ENCODE peak calls at places on chromosomes 1 and 21, in six cellular contexts. T, C, R, P, Z and N are unnamed samples.

GRCh38 chr21:32826317-32827167 is 55.0 kb upstream of the PAXBP1 start:
- DNase-seq in Z (peak; percentile 54), P (peak; percentile 13), R (peak; percentile 60), C (no peak), T (peak; percentile 67), N (peak; percentile 62)

GRCh38 chr1:90107971-90108370 is 113.1 kb downstream of the ZNF326 start:
- DNase-seq in C (no peak), R (no peak), P (no peak), Z (no peak), T (no peak), N (no peak)

GRCh38 chr1:93021539-93022134 is 57.4 kb upstream of the MTF2 start:
- DNase-seq in C (no peak), Z (peak; percentile 42), R (peak; percentile 42), P (no peak), T (peak; percentile 65), N (no peak)

GRCh38 chr1:113608371-113608770 is 150.9 kb downstream of the PHTF1 start:
- DNase-seq in Z (no peak), P (no peak), R (no peak), C (no peak), T (no peak), N (no peak)

GRCh38 chr1:35589516-35590427 is 16.7 kb downstream of the TFAP2E start:
- DNase-seq in R (no peak), T (no peak), P (no peak), C (no peak), Z (no peak), N (no peak)

GRCh38 chr21:26918318-26919065 is 48.4 kb downstream of the ADAMTS5 start:
- DNase-seq in Z (no peak), T (no peak), P (no peak), R (no peak), C (no peak), N (no peak)

GRCh38 chr1:52662645-52663313 is 29.8 kb downstream of the SHISAL2A start:
- DNase-seq in Z (peak; percentile 57), T (no peak), R (peak; percentile 31), P (no peak), C (peak; percentile 75), N (peak; percentile 91)

GRCh38 chr1:116785006-116785405 is 30.8 kb downstream of the CD2 start:
- DNase-seq in T (no peak), R (no peak), P (no peak), C (peak; percentile 26), Z (no peak), N (no peak)

GRCh38 chr1:21005840-21006239 is 170.9 kb downstream of the EIF4G3 start:
- DNase-seq in P (no peak), C (no peak), T (no peak), Z (no peak), R (no peak), N (no peak)

GRCh38 chr1:75522389-75522788 is 88.5 kb downstream of the SLC44A5 start:
- DNase-seq in R (no peak), T (no peak), P (no peak), C (no peak), Z (no peak), N (peak; percentile 9)

GRCh38 chr1:84174051-84174556 is 30.0 kb downstream of the PRKACB start:
- DNase-seq in Z (peak; percentile 16), R (peak; percentile 94), T (no peak), P (no peak), C (no peak), N (peak; percentile 13)

GRCh38 chr1:188343914-188344313 is 1515.2 kb downstream of the PLA2G4A start:
- DNase-seq in T (no peak), C (no peak), Z (no peak), P (no peak), R (no peak), N (no peak)
- TF ChIP-seq ZNF274 in T (no peak), C (no peak), Z (no peak), P (no peak), R (no peak), N (no peak)

GRCh38 chr21:36310016-36310415 is 10.0 kb upstream of the MORC3 start:
- DNase-seq in Z (no peak), T (no peak), R (no peak), C (no peak), P (peak; percentile 33), N (no peak)
- H3K9ac ChIP-seq in Z (no peak overlapping the region), T (no peak overlapping the region), R (no peak overlapping the region), C (no peak overlapping the region), P (no peak overlapping the region), N (no peak overlapping the region)

GRCh38 chr1:110084226-110085078 is 14.0 kb upstream of the ALX3 start:
- DNase-seq in P (peak; percentile 27), C (peak; percentile 64), T (no peak), Z (no peak), R (no peak), N (no peak)
- H3K4me1 ChIP-seq in P (peaks cover 5% of the 10 kb centered on the region), C (peaks cover 6% of the 10 kb centered on the region), T (peaks cover 19% of the 10 kb centered on the region), Z (peaks cover 11% of the 10 kb centered on the region), R (no peaks in the 10 kb centered on the region), N (peaks cover 15% of the 10 kb centered on the region)

GRCh38 chr1:241590734-241591133 is 49.4 kb downstream of the CHML start:
- DNase-seq in R (no peak), C (no peak), P (no peak), T (no peak), Z (no peak), N (no peak)
- TF ChIP-seq ZNF274 in R (no peak), C (no peak), P (no peak), T (no peak), Z (no peak), N (no peak)